ENCODE peak calls at places on chromosomes 12 and 14, in five cellular contexts. One of them, this sample, is unnamed.
A peak's percentile ranks its signal among the peaks of the same experiment; 100 is the strongest.

GRCh38 chr12:4526923-4527546 is 11.7 kb upstream of the RAD51AP1 start:
- DNase-seq in foreskin fibroblast: no peak
- DNase-seq in astrocyte of the spinal cord: peak; percentile 46
- DNase-seq in fibroblast of mammary gland: peak; percentile 27
- DNase-seq in cardiac muscle cell: peak; percentile 30
- DNase-seq in this sample: no peak

GRCh38 chr14:36619853-36620252 is 37.4 kb upstream of the NKX2-8 start:
- DNase-seq in foreskin fibroblast: no peak
- DNase-seq in astrocyte of the spinal cord: no peak
- DNase-seq in fibroblast of mammary gland: no peak
- DNase-seq in cardiac muscle cell: no peak
- DNase-seq in this sample: no peak

GRCh38 chr12:14656846-14657245 is 39.6 kb downstream of the GUCY2C start:
- DNase-seq in foreskin fibroblast: no peak
- DNase-seq in astrocyte of the spinal cord: no peak
- DNase-seq in fibroblast of mammary gland: no peak
- DNase-seq in cardiac muscle cell: no peak
- DNase-seq in this sample: no peak

GRCh38 chr12:77324763-77325468 is 259.5 kb upstream of the E2F7 start:
- DNase-seq in foreskin fibroblast: peak; percentile 68
- DNase-seq in astrocyte of the spinal cord: peak; percentile 74
- DNase-seq in fibroblast of mammary gland: peak; percentile 66
- DNase-seq in cardiac muscle cell: peak; percentile 76
- DNase-seq in this sample: peak; percentile 93

GRCh38 chr14:106879241-106879640 is 1352.9 kb downstream of the TMEM121 start:
- DNase-seq in foreskin fibroblast: no peak
- DNase-seq in astrocyte of the spinal cord: no peak
- DNase-seq in fibroblast of mammary gland: peak; percentile 11
- DNase-seq in cardiac muscle cell: no peak
- DNase-seq in this sample: no peak

GRCh38 chr12:116426391-116427136 is 132.6 kb upstream of the MAP1LC3B2 start:
- DNase-seq in foreskin fibroblast: peak; percentile 97
- DNase-seq in astrocyte of the spinal cord: peak; percentile 96
- DNase-seq in fibroblast of mammary gland: peak; percentile 98
- DNase-seq in cardiac muscle cell: peak; percentile 99
- DNase-seq in this sample: peak; percentile 69

GRCh38 chr12:102948941-102949352 is 8.5 kb upstream of the ASCL1 start:
- DNase-seq in foreskin fibroblast: no peak
- DNase-seq in astrocyte of the spinal cord: peak; percentile 41
- DNase-seq in fibroblast of mammary gland: peak; percentile 40
- DNase-seq in cardiac muscle cell: peak; percentile 60
- DNase-seq in this sample: peak; percentile 23

GRCh38 chr14:96631621-96632362 is 129.6 kb downstream of the PAPOLA start:
- DNase-seq in foreskin fibroblast: no peak
- DNase-seq in astrocyte of the spinal cord: no peak
- DNase-seq in fibroblast of mammary gland: no peak
- DNase-seq in cardiac muscle cell: no peak
- DNase-seq in this sample: no peak

GRCh38 chr14:35347323-35348043 is 55.3 kb downstream of the PSMA6 start:
- DNase-seq in foreskin fibroblast: no peak
- DNase-seq in astrocyte of the spinal cord: no peak
- DNase-seq in fibroblast of mammary gland: no peak
- DNase-seq in cardiac muscle cell: no peak
- DNase-seq in this sample: no peak

GRCh38 chr12:68403711-68404110 is 71.5 kb upstream of the MDM1 start:
- DNase-seq in foreskin fibroblast: no peak
- DNase-seq in astrocyte of the spinal cord: no peak
- DNase-seq in fibroblast of mammary gland: peak; percentile 16
- DNase-seq in cardiac muscle cell: peak; percentile 50
- DNase-seq in this sample: no peak

GRCh38 chr12:100138048-100138907 is 4.4 kb downstream of the BLTP3B start:
- DNase-seq in foreskin fibroblast: peak; percentile 23
- DNase-seq in astrocyte of the spinal cord: peak; percentile 36
- DNase-seq in fibroblast of mammary gland: peak; percentile 29
- DNase-seq in cardiac muscle cell: peak; percentile 43
- DNase-seq in this sample: no peak

GRCh38 chr12:64894827-64895475 is 70.5 kb downstream of the TBC1D30 start:
- DNase-seq in foreskin fibroblast: peak; percentile 54
- DNase-seq in astrocyte of the spinal cord: peak; percentile 19
- DNase-seq in fibroblast of mammary gland: peak; percentile 71
- DNase-seq in cardiac muscle cell: no peak
- DNase-seq in this sample: no peak

GRCh38 chr14:78997811-78998210 is 827.6 kb downstream of the NRXN3 start:
- DNase-seq in foreskin fibroblast: no peak
- DNase-seq in astrocyte of the spinal cord: peak; percentile 79
- DNase-seq in fibroblast of mammary gland: peak; percentile 28
- DNase-seq in cardiac muscle cell: peak; percentile 71
- DNase-seq in this sample: no peak

GRCh38 chr12:115385141-115385540 is 701.2 kb upstream of the TBX3 start:
- DNase-seq in foreskin fibroblast: no peak
- DNase-seq in astrocyte of the spinal cord: no peak
- DNase-seq in fibroblast of mammary gland: no peak
- DNase-seq in cardiac muscle cell: no peak
- DNase-seq in this sample: peak; percentile 43

GRCh38 chr14:94936411-94936892 is 166.5 kb upstream of the GSC start:
- DNase-seq in foreskin fibroblast: peak; percentile 7
- DNase-seq in astrocyte of the spinal cord: peak; percentile 17
- DNase-seq in fibroblast of mammary gland: peak; percentile 55
- DNase-seq in cardiac muscle cell: peak; percentile 83
- DNase-seq in this sample: peak; percentile 92

GRCh38 chr12:91774471-91774921 is 371.1 kb downstream of the BTG1 start:
- DNase-seq in foreskin fibroblast: peak; percentile 36
- DNase-seq in astrocyte of the spinal cord: peak; percentile 53
- DNase-seq in fibroblast of mammary gland: peak; percentile 58
- DNase-seq in cardiac muscle cell: peak; percentile 80
- DNase-seq in this sample: no peak

GRCh38 chr14:92596328-92596943 is 82.9 kb downstream of the RIN3 start:
- DNase-seq in foreskin fibroblast: no peak
- DNase-seq in astrocyte of the spinal cord: no peak
- DNase-seq in fibroblast of mammary gland: no peak
- DNase-seq in cardiac muscle cell: no peak
- DNase-seq in this sample: peak; percentile 12

GRCh38 chr12:71219224-71219623 is 61.4 kb upstream of the TSPAN8 start:
- DNase-seq in foreskin fibroblast: no peak
- DNase-seq in astrocyte of the spinal cord: no peak
- DNase-seq in fibroblast of mammary gland: no peak
- DNase-seq in cardiac muscle cell: no peak
- DNase-seq in this sample: no peak

GRCh38 chr12:71708658-71709057 is 22.8 kb downstream of the TMEM19 start:
- DNase-seq in foreskin fibroblast: peak; percentile 38
- DNase-seq in astrocyte of the spinal cord: no peak
- DNase-seq in fibroblast of mammary gland: peak; percentile 69
- DNase-seq in cardiac muscle cell: no peak
- DNase-seq in this sample: no peak

GRCh38 chr12:27303139-27304111 is 29.2 kb upstream of the BMAL2 start:
- DNase-seq in foreskin fibroblast: no peak
- DNase-seq in astrocyte of the spinal cord: peak; percentile 32
- DNase-seq in fibroblast of mammary gland: no peak
- DNase-seq in cardiac muscle cell: no peak
- DNase-seq in this sample: no peak

GRCh38 chr14:23183076-23183475 is 384 bp downstream of the SLC7A8 start:
- DNase-seq in foreskin fibroblast: no peak
- DNase-seq in astrocyte of the spinal cord: peak; percentile 14
- DNase-seq in fibroblast of mammary gland: no peak
- DNase-seq in cardiac muscle cell: no peak
- DNase-seq in this sample: no peak

GRCh38 chr14:67718265-67718664 is 16.6 kb downstream of the RDH12 start:
- DNase-seq in foreskin fibroblast: no peak
- DNase-seq in astrocyte of the spinal cord: no peak
- DNase-seq in fibroblast of mammary gland: no peak
- DNase-seq in cardiac muscle cell: no peak
- DNase-seq in this sample: no peak

DNA sequence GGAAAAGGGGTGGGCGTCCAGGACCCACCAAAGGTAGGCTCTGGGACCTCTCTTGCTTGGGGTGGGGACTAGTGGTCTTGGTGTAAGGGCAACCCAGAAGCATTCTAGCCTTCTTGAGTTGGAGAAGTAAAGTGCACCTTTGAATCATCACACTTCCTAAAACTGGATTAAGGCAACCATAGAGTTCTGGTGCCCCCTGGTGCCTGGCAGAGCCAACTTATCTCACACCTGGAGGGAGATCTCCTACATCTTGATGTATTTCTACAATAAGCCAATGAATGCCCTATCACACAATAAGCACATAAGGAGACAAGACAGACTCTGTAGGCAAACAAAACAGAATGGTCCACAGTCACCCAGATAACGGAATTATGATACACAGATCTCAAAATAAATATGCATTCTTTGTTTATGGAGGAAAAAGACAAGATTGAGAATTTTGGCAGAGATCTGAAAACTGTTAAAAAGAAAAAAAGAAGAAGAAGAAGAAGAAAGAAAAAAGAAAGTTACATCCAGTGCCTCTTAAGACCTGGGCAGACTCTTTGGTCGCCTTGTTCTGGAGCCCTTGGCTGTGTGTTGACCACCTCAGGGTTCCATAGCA is 95.9 kb upstream of the PPP2R5C start:
- DNase-seq in foreskin fibroblast: peak; percentile 16
- DNase-seq in astrocyte of the spinal cord: peak; percentile 33
- DNase-seq in fibroblast of mammary gland: peak; percentile 43
- DNase-seq in cardiac muscle cell: peak; percentile 55
- DNase-seq in this sample: no peak
- TF ChIP-seq CTCF in foreskin fibroblast: peak; percentile 41
- TF ChIP-seq CTCF in astrocyte of the spinal cord: peak; percentile 52
- TF ChIP-seq CTCF in fibroblast of mammary gland: peak; percentile 47
- TF ChIP-seq CTCF in cardiac muscle cell: peak; percentile 52
- TF ChIP-seq CTCF in this sample: no peak

DNA sequence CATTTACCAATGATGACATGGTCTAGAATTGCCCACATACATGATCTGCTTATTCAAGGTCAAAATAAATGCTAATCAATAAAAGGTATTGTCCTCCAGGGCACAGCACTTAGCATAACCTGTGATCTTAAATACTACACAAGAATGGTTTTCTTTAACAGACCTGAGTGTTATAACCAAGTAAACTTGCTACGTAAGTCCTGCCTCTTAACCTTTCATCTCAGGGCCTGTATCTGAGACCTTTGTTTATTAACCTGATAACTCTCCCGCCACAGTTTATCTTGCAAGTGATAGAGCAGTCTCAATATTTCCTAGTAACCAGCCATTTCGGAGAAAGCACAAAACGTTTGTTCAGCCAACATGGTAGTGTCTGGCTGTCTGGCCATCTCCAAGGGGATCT is 88.4 kb downstream of the DUSP6 start:
- DNase-seq in foreskin fibroblast: no peak
- DNase-seq in astrocyte of the spinal cord: no peak
- DNase-seq in fibroblast of mammary gland: no peak
- DNase-seq in cardiac muscle cell: no peak
- DNase-seq in this sample: no peak
- H3K4me3 ChIP-seq in foreskin fibroblast: no peak overlapping the region
- H3K4me3 ChIP-seq in astrocyte of the spinal cord: no peak overlapping the region
- H3K4me3 ChIP-seq in fibroblast of mammary gland: no peak overlapping the region
- H3K4me3 ChIP-seq in cardiac muscle cell: no peak overlapping the region
- H3K4me3 ChIP-seq in this sample: no peak overlapping the region

GRCh38 chr12:111784953-111785352 is 18.2 kb downstream of the ALDH2 start:
- DNase-seq in foreskin fibroblast: no peak
- DNase-seq in astrocyte of the spinal cord: no peak
- DNase-seq in fibroblast of mammary gland: no peak
- DNase-seq in cardiac muscle cell: no peak
- DNase-seq in this sample: no peak

GRCh38 chr12:111789779-111790178 is 23.0 kb downstream of the ALDH2 start:
- DNase-seq in foreskin fibroblast: no peak
- DNase-seq in astrocyte of the spinal cord: no peak
- DNase-seq in fibroblast of mammary gland: no peak
- DNase-seq in cardiac muscle cell: no peak
- DNase-seq in this sample: no peak

GRCh38 chr12:111791507-111791906 is 24.8 kb downstream of the ALDH2 start:
- DNase-seq in foreskin fibroblast: no peak
- DNase-seq in astrocyte of the spinal cord: no peak
- DNase-seq in fibroblast of mammary gland: no peak
- DNase-seq in cardiac muscle cell: no peak
- DNase-seq in this sample: no peak

GRCh38 chr12:111785651-111786050 is 18.9 kb downstream of the ALDH2 start:
- DNase-seq in foreskin fibroblast: no peak
- DNase-seq in astrocyte of the spinal cord: peak; percentile 16
- DNase-seq in fibroblast of mammary gland: peak; percentile 73
- DNase-seq in cardiac muscle cell: peak; percentile 52
- DNase-seq in this sample: no peak

GRCh38 chr12:111788178-111788654 is 21.5 kb downstream of the ALDH2 start:
- DNase-seq in foreskin fibroblast: no peak
- DNase-seq in astrocyte of the spinal cord: no peak
- DNase-seq in fibroblast of mammary gland: peak; percentile 52
- DNase-seq in cardiac muscle cell: peak; percentile 87
- DNase-seq in this sample: no peak
- TF ChIP-seq CTCF in foreskin fibroblast: peak; percentile 11
- TF ChIP-seq CTCF in astrocyte of the spinal cord: peak; percentile 13
- TF ChIP-seq CTCF in fibroblast of mammary gland: peak; percentile 31
- TF ChIP-seq CTCF in cardiac muscle cell: peak; percentile 50
- TF ChIP-seq CTCF in this sample: no peak

GRCh38 chr12:85283560-85283959 is 3.5 kb downstream of the ALX1 start:
- DNase-seq in foreskin fibroblast: no peak
- DNase-seq in astrocyte of the spinal cord: no peak
- DNase-seq in fibroblast of mammary gland: no peak
- DNase-seq in cardiac muscle cell: no peak
- DNase-seq in this sample: no peak

GRCh38 chr12:85279449-85280137 is 427 bp upstream of the ALX1 start:
- DNase-seq in foreskin fibroblast: peak; percentile 7
- DNase-seq in astrocyte of the spinal cord: peak; percentile 29
- DNase-seq in fibroblast of mammary gland: no peak
- DNase-seq in cardiac muscle cell: no peak
- DNase-seq in this sample: no peak

GRCh38 chr12:85280984-85281946 is 1.2 kb downstream of the ALX1 start:
- DNase-seq in foreskin fibroblast: no peak
- DNase-seq in astrocyte of the spinal cord: peak; percentile 33
- DNase-seq in fibroblast of mammary gland: no peak
- DNase-seq in cardiac muscle cell: no peak
- DNase-seq in this sample: no peak

GRCh38 chr12:85280138-85280983 is at the start of gene ALX1:
- DNase-seq in foreskin fibroblast: peak; percentile 51
- DNase-seq in astrocyte of the spinal cord: peak; percentile 44
- DNase-seq in fibroblast of mammary gland: peak; percentile 14
- DNase-seq in cardiac muscle cell: peak; percentile 17
- DNase-seq in this sample: no peak

GRCh38 chr12:85281947-85282312 is 1.9 kb downstream of the ALX1 start:
- DNase-seq in foreskin fibroblast: no peak
- DNase-seq in astrocyte of the spinal cord: no peak
- DNase-seq in fibroblast of mammary gland: no peak
- DNase-seq in cardiac muscle cell: no peak
- DNase-seq in this sample: no peak
- H3K4me3 ChIP-seq in foreskin fibroblast: no peak overlapping the region
- H3K4me3 ChIP-seq in astrocyte of the spinal cord: no peak overlapping the region
- H3K4me3 ChIP-seq in fibroblast of mammary gland: no peak overlapping the region
- H3K4me3 ChIP-seq in cardiac muscle cell: peak overlapping the region; percentile 73
- H3K4me3 ChIP-seq in this sample: no peak overlapping the region

DNA sequence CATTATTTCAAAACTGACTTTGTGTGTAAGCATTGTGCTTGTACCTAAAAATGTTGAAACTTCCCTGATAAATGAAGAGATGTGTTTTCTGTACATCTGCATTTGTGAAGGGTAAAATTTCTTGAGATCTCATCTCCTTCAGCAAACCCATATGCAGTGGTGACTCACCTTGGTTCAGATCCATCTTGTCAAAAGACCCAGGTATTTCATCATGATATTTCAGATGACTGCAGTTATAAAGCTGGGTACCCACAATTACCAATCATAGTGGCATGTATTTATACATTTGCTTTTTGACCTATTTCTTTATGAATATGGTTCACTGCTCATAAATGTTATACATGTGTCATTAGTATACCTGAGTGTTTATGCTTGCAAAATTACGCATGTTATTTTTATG is 1213.6 kb downstream of the GALC start:
- DNase-seq in foreskin fibroblast: peak; percentile 39
- DNase-seq in astrocyte of the spinal cord: no peak
- DNase-seq in fibroblast of mammary gland: peak; percentile 58
- DNase-seq in cardiac muscle cell: no peak
- DNase-seq in this sample: no peak
- TF ChIP-seq CTCF in foreskin fibroblast: no peak
- TF ChIP-seq CTCF in astrocyte of the spinal cord: no peak
- TF ChIP-seq CTCF in fibroblast of mammary gland: no peak
- TF ChIP-seq CTCF in cardiac muscle cell: no peak
- TF ChIP-seq CTCF in this sample: no peak